ENCODE peak calls at places on chromosomes 13 and 19, in four cellular contexts. B is omental fat pad, S is GM13976, D is cardiac muscle cell. W is an unnamed sample.

GRCh38 chr13:35502456-35502855 is 26.0 kb upstream of the MAB21L1 start:
- DNase-seq in B (no peak), S (no peak), D (no peak), W (no peak)

GRCh38 chr19:49327878-49328544 is 3.0 kb upstream of the SLC6A16 start:
- DNase-seq in S (peak), D (peak), B (no peak), W (peak)

GRCh38 chr13:102402292-102402691 is 444 bp upstream of the FGF14 start:
- DNase-seq in S (peak), B (no peak), D (peak), W (no peak)

GRCh38 chr13:23488442-23488841 is 54.9 kb upstream of the SACS start:
- DNase-seq in D (peak), B (no peak), S (no peak), W (no peak)

GRCh38 chr19:54299515-54299914 is 13.5 kb downstream of the LILRA5 start:
- DNase-seq in B (no peak), D (no peak), S (no peak), W (peak)

GRCh38 chr13:99331881-99332293 is 24.7 kb upstream of the GPR183 start:
- DNase-seq in D (no peak), B (no peak), S (no peak), W (no peak)

GRCh38 chr13:28657784-28658538 is 969 bp upstream of the POMP start:
- DNase-seq in B (no peak), D (peak), S (peak), W (no peak)

GRCh38 chr19:6501740-6502648 is at the start of gene TUBB4A:
- DNase-seq in S (peak), B (no peak), D (no peak), W (no peak)

GRCh38 chr13:110239280-110240120 is 67.5 kb downstream of the COL4A1 start:
- DNase-seq in D (no peak), S (no peak), B (no peak), W (no peak)

GRCh38 chr13:36608474-36608873 is 65.3 kb upstream of the SERTM1 start:
- DNase-seq in S (no peak), D (peak), B (no peak), W (no peak)

GRCh38 chr19:9702186-9702585 is 27.3 kb upstream of the ZNF562 start:
- DNase-seq in B (no peak), S (no peak), D (no peak), W (no peak)

GRCh38 chr19:17202249-17202648 is 12.9 kb upstream of the USE1 start:
- DNase-seq in D (no peak), B (no peak), S (no peak), W (peak)

GRCh38 chr13:77810891-77811290 is 107.7 kb downstream of the EDNRB start:
- DNase-seq in D (no peak), B (no peak), S (no peak), W (no peak)

GRCh38 chr13:40189426-40189825 is 477.0 kb downstream of the FOXO1 start:
- DNase-seq in D (no peak), S (no peak), B (no peak), W (no peak)

GRCh38 chr19:1324792-1325567 is 39.3 kb downstream of the EFNA2 start:
- DNase-seq in B (peak), D (peak), S (peak), W (no peak)

GRCh38 chr19:6963937-6964336 is 57.3 kb downstream of the MBD3L2B start:
- DNase-seq in D (no peak), S (no peak), B (no peak), W (no peak)

GRCh38 chr13:51783432-51784094 is 20.4 kb downstream of the DHRS12 start:
- DNase-seq in B (no peak), D (no peak), S (no peak), W (no peak)

GRCh38 chr13:69287050-69287698 is 820.5 kb upstream of the ATXN8OS start:
- DNase-seq in S (no peak), B (no peak), D (no peak), W (no peak)

GRCh38 chr13:22789027-22789593 is 391.7 kb upstream of the SGCG start:
- DNase-seq in S (no peak), B (no peak), D (no peak), W (no peak)

GRCh38 chr19:29517412-29517811 is 8.4 kb upstream of the VSTM2B start:
- DNase-seq in B (no peak), S (no peak), D (no peak), W (no peak)

GRCh38 chr13:46179576-46180368 is 2.2 kb downstream of the LCP1 start:
- DNase-seq in D (no peak), S (no peak), B (no peak), W (no peak)

GRCh38 chr19:52542984-52543664 is 15.7 kb downstream of the ZNF808 start:
- DNase-seq in B (no peak), D (no peak), S (no peak), W (no peak)

GRCh38 chr19:18130523-18131242 is 22.3 kb upstream of the PIK3R2 start:
- DNase-seq in B (no peak), S (no peak), D (no peak), W (no peak)

GRCh38 chr19:51514866-51515481 is 13.4 kb upstream of the SIGLEC12 start:
- DNase-seq in D (peak), B (no peak), S (peak), W (no peak)

GRCh38 chr19:4198467-4199126 is 16.1 kb downstream of the ANKRD24 start:
- DNase-seq in D (no peak), B (no peak), S (no peak), W (no peak)

GRCh38 chr19:4197625-4198466 is 15.4 kb downstream of the ANKRD24 start:
- DNase-seq in B (no peak), D (no peak), S (peak), W (no peak)

GRCh38 chr19:4201798-4202197 is 19.3 kb downstream of the ANKRD24 start:
- DNase-seq in B (no peak), D (no peak), S (no peak), W (no peak)

GRCh38 chr19:4200940-4201542 is 18.6 kb downstream of the ANKRD24 start:
- DNase-seq in B (no peak), D (no peak), S (no peak), W (no peak)

GRCh38 chr19:4199699-4200293 is 17.3 kb downstream of the ANKRD24 start:
- DNase-seq in S (no peak), B (no peak), D (no peak), W (no peak)
- TF ChIP-seq CTCF in S (no peak), B (no peak), D (no peak), W (no peak)

GRCh38 chr13:31012285-31013024 is 80.0 kb downstream of the TEX26 start:
- DNase-seq in S (no peak), B (no peak), D (peak), W (no peak)
- TF ChIP-seq CTCF in S (no peak), B (no peak), D (peak), W (peak)

GRCh38 chr13:37870895-37871550 is 1.5 kb upstream of the TRPC4 start:
- DNase-seq in B (no peak), S (no peak), D (peak), W (no peak)

GRCh38 chr13:37870489-37870845 is 895 bp upstream of the TRPC4 start:
- DNase-seq in D (no peak), B (no peak), S (no peak), W (no peak)

GRCh38 chr13:37869506-37869755 is 141 bp downstream of the TRPC4 start:
- DNase-seq in S (no peak), D (no peak), B (no peak), W (no peak)

GRCh38 chr13:37868691-37869505 is 674 bp downstream of the TRPC4 start:
- DNase-seq in S (peak), B (no peak), D (peak), W (no peak)

GRCh38 chr13:37869756-37870488 is at the start of gene TRPC4:
- DNase-seq in B (no peak), D (peak), S (peak), W (peak)
- TF ChIP-seq CTCF in B (no peak), D (peak), S (no peak), W (peak)

DNA sequence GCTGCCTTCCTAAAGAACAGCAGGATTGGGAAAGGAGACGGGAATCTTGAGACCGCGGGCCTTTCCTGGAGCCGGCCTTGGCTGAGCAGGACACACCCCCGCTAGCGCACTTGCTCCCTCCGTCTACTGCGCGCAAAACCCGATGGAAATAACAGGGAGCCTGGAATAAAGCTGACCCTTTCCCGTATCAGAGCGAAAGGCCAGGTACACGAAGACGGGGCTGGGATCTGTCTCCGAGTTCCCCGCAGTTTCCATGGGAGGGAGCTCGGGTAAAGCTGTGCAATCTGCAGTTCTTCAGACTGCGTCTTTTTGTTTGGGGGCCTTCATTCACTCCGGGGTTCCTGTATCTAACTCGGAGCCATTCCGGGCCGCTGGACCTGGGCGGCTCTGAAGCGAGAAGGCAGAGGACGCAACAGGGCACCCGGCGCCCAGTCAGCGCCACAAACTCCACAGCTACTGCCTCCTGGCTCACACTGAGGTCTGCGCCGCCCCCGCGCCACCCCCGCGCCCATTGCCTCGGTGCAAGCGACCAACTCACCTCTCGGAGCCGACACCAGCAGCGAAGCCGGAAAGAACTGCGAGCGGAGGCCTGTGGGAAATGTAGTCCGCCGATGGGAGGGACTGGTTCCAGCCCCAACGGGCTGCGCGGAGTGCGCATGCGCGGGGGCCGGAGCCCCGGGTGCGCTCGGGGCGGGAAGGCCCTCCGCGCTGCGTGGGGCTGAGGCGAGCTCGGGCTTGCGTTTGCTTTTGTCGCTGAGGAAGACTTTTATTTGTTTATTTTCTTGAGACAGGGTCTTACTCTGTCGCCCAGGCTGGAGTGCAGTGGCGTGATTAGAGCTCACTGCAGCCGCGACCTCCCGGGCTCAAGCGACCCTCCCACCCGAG is at the start of gene ZFP14:
- DNase-seq in B (peak), S (peak), D (peak), W (peak)
- TF ChIP-seq CTCF in B (no peak), S (no peak), D (peak), W (peak)

GRCh38 chr13:50123862-50124535 is 108.8 kb downstream of the KCNRG start:
- DNase-seq in D (peak), B (peak), S (peak), W (no peak)
- TF ChIP-seq CTCF in D (no peak), B (no peak), S (peak), W (peak)

DNA sequence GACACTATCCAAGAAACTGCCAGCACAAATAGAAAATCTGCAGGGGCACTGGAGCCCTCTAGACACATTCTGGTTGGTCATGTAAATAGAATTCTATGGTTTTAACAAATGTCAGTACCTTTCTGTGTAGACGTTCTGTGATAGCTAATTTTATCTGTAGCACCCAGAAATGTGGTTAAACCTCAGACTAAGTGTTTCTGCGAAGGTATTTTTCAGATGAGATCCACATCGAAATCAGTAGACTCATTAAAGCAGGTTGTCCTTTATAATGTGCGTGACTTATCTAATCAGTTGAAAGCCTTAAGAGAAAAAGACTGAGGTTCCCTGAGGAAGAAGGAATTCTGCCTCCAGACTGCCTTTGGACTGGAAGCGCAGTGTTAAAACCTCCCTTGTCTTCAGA is 922.9 kb downstream of the EFNB2 start:
- DNase-seq in S (no peak), D (no peak), B (no peak), W (no peak)
- TF ChIP-seq CTCF in S (no peak), D (no peak), B (no peak), W (no peak)

GRCh38 chr19:37361994-37362393 is 8.9 kb upstream of the ZNF527 start:
- DNase-seq in S (no peak), B (no peak), D (peak), W (no peak)

GRCh38 chr19:37362733-37363132 is 8.2 kb upstream of the ZNF527 start:
- DNase-seq in B (no peak), D (peak), S (no peak), W (no peak)
- TF ChIP-seq CTCF in B (no peak), D (peak), S (no peak), W (no peak)

W was measured in osteocyte.